ENCODE peak calls at places on chromosomes 6 and 20, in six cellular contexts. F is hippocampal formation, D is RPMI7951, W is kidney glomerular epithelial cell, H is cardiac muscle cell, I is NCI-H2171 treated with DMSO at 0.1 percent for 48 hours. O is an unnamed sample.

GRCh38 chr6:134295953-134296553 is 21.9 kb downstream of the SGK1 start:
- DNase-seq in W (peak), D (peak), F (peak), H (no peak), I (peak), O (peak)

GRCh38 chr20:45017859-45018258 is 51.5 kb downstream of the STK4 start:
- DNase-seq in W (no peak), F (no peak), I (no peak), H (no peak), D (no peak), O (no peak)

GRCh38 chr6:135243871-135244796 is 63.0 kb downstream of the MYB start:
- DNase-seq in W (no peak), D (no peak), I (no peak), F (no peak), H (no peak), O (no peak)

GRCh38 chr6:80962382-80962781 is 790.1 kb downstream of the TENT5A start:
- DNase-seq in I (no peak), W (no peak), F (no peak), H (no peak), D (no peak), O (no peak)

GRCh38 chr6:42359021-42359420 is 92.7 kb downstream of the TRERF1 start:
- DNase-seq in F (no peak), D (peak), H (no peak), W (no peak), I (no peak), O (no peak)

GRCh38 chr20:34377072-34377847 is 14.2 kb downstream of the ITCH start:
- DNase-seq in H (no peak), D (no peak), F (no peak), I (no peak), W (no peak), O (no peak)

GRCh38 chr6:11605507-11605905 is 68.0 kb downstream of the TMEM170B start:
- DNase-seq in H (no peak), W (no peak), D (no peak), F (no peak), I (no peak), O (no peak)

GRCh38 chr6:25089442-25089841 is 153.7 kb upstream of the RIPOR2 start:
- DNase-seq in D (peak), I (no peak), H (no peak), F (no peak), W (no peak), O (no peak)

GRCh38 chr6:52420668-52421358 is 671 bp downstream of the EFHC1 start:
- DNase-seq in F (peak), H (peak), D (peak), W (peak), I (peak), O (no peak)

GRCh38 chr6:89048286-89048923 is 32.1 kb upstream of the PNRC1 start:
- DNase-seq in F (no peak), W (no peak), H (no peak), D (peak), I (no peak), O (no peak)

GRCh38 chr6:165231581-165232276 is 77.7 kb downstream of the C6orf118 start:
- DNase-seq in H (peak), F (peak), I (no peak), D (peak), W (peak), O (no peak)

GRCh38 chr6:125191916-125192609 is 38.5 kb downstream of the TPD52L1 start:
- DNase-seq in D (peak), H (peak), W (peak), F (peak), I (peak), O (peak)

GRCh38 chr20:57392512-57393271 is 1.5 kb downstream of the RBM38 start:
- DNase-seq in F (no peak), D (no peak), I (no peak), W (no peak), H (no peak), O (peak)

GRCh38 chr6:4612636-4613171 is 163.5 kb upstream of the CDYL start:
- DNase-seq in I (no peak), F (no peak), H (no peak), D (no peak), W (no peak), O (no peak)

GRCh38 chr20:38225240-38225899 is 35.2 kb downstream of the KIAA1755 start:
- DNase-seq in I (no peak), H (no peak), D (no peak), W (no peak), F (no peak), O (no peak)

GRCh38 chr6:118844915-118845314 is 49.0 kb upstream of the ASF1A start:
- DNase-seq in W (no peak), F (no peak), H (no peak), D (no peak), I (no peak), O (peak)

GRCh38 chr6:151254451-151255081 is 14.8 kb downstream of the AKAP12 start:
- DNase-seq in F (no peak), W (peak), D (peak), I (no peak), H (peak), O (no peak)

GRCh38 chr6:30378290-30378937 is 33.5 kb downstream of the RPP21 start:
- DNase-seq in H (peak), D (peak), I (no peak), F (no peak), W (peak), O (no peak)

O was measured in germinal center.